ENCODE peak calls at places on chromosomes 11 and 22, in five cellular contexts. B, Y, V, W and P are unnamed samples. For H3K4me1, the result is how much of the 10 kb centered on the place peaks cover.

GRCh38 chr11:107927559-107927958 is 689 bp upstream of the RAB39A start:
- DNase-seq in B (no peak), Y (no peak), V (no peak), W (no peak), P (no peak)

GRCh38 chr11:23730307-23730998 is 766.4 kb upstream of the LUZP2 start:
- DNase-seq in B (no peak), Y (no peak), V (no peak), W (no peak), P (no peak)

GRCh38 chr11:93248602-93249001 is 50.8 kb upstream of the SLC36A4 start:
- DNase-seq in B (no peak), Y (no peak), V (peak), W (no peak), P (no peak)

GRCh38 chr11:84398017-84398626 is 1112.0 kb upstream of the CCDC90B start:
- DNase-seq in B (no peak), Y (no peak), V (no peak), W (peak), P (peak)

GRCh38 chr11:10474551-10474950 is 19.5 kb downstream of the AMPD3 start:
- DNase-seq in B (no peak), Y (no peak), V (no peak), W (no peak), P (no peak)

GRCh38 chr22:37907036-37907954 is 1.2 kb downstream of the MICALL1 start:
- DNase-seq in B (peak), Y (no peak), V (no peak), W (no peak), P (no peak)

GRCh38 chr11:44728491-44728910 is 1.7 kb downstream of the TSPAN18 start:
- DNase-seq in B (no peak), Y (no peak), V (no peak), W (no peak), P (peak)

GRCh38 chr22:31192513-31192912 is 19.6 kb upstream of the LIMK2 start:
- DNase-seq in B (no peak), Y (no peak), V (no peak), W (no peak), P (no peak)

GRCh38 chr11:110249066-110249465 is 47.3 kb downstream of the RDX start:
- DNase-seq in B (no peak), Y (no peak), V (no peak), W (no peak), P (no peak)
- TF ChIP-seq CTCF in B (peak), Y (no peak), V (peak), W (peak), P (no peak)

GRCh38 chr11:22337571-22338464 is at the start of gene SLC17A6:
- DNase-seq in B (peak), Y (no peak), V (no peak), W (peak), P (peak)
- H3K4me1 ChIP-seq in B (under half), Y (under half), V (under half), W (under half), P (under half)

DNA sequence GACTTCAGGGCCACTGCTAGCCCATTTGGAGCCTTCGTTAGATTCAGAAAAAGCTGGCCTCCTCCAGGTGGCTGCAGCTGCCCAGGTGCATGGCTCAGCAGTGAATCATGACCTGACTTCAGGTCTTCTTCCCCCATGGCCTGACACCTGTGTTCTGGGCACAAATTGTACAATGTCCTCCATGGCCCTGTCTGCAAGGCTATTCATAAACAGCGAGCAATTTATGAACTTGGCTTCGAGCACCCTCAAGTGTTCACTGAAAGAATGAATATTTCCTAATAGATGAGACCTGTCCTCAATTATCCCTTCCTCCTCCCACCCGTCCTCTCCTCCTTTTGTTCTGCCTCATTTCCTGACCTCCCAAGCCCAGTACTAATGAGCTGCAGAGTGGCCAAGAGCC is 12.2 kb upstream of the VPS37C start:
- DNase-seq in B (peak), Y (no peak), V (no peak), W (peak), P (no peak)
- TF ChIP-seq CTCF in B (peak), Y (no peak), V (no peak), W (peak), P (peak)

GRCh38 chr11:76603202-76603601 is 67.3 kb downstream of the LRRC32 start:
- DNase-seq in B (no peak), Y (no peak), V (no peak), W (no peak), P (no peak)
- H3K4me1 ChIP-seq in B (under half), Y (under half), V (under half), W (under half), P (under half)

GRCh38 chr22:17271711-17272451 is 52.6 kb upstream of the ADA2 start:
- DNase-seq in B (no peak), Y (no peak), V (no peak), W (no peak), P (no peak)
- TF ChIP-seq CTCF in B (no peak), Y (no peak), V (no peak), W (no peak), P (no peak)

DNA sequence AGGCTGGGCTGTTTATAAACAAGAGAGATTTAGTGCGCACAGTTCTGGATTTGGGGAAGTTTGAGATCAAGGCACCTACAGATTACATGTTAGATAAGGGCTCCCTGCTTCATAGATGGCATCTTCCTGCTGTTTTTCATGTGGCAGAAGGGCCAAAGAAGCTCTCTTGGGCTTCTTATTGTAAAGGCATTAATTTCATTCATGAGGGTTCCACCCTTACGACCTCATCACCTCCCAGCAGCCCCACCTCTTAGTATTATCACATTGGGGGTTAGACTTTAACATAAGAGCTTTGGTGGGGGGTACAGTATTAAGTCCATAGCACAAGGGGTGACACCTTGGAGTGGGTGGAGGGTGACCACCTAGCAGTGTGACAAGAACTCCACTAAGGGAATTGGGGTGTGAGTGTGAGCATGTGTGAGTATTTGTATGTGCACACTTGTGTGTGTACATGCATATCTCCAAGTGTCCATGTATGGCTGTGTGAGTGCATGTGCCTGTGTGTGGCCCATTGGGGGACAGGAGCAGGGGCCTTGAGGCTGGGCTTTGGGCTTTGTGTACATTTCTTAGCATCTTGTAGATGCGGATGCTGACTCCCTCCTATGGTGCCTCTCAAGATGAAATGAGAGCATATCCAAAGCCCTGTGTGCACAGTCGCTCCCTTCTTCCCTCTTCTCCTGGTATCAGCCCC is 42.7 kb downstream of the BCR start:
- DNase-seq in B (no peak), Y (no peak), V (no peak), W (no peak), P (no peak)
- H3K4me1 ChIP-seq in B (under half), Y (under half), V (under half), W (half or more), P (half or more)

GRCh38 chr11:114397349-114397982 is 2.8 kb downstream of the C11orf71 start:
- DNase-seq in B (no peak), Y (no peak), V (no peak), W (no peak), P (no peak)

GRCh38 chr11:114398303-114398920 is 1.9 kb downstream of the C11orf71 start:
- DNase-seq in B (no peak), Y (no peak), V (no peak), W (no peak), P (no peak)

GRCh38 chr11:114392735-114393667 is 7.3 kb downstream of the C11orf71 start:
- DNase-seq in B (no peak), Y (no peak), V (no peak), W (no peak), P (no peak)

GRCh38 chr11:114399490-114399889 is 821 bp downstream of the C11orf71 start:
- DNase-seq in B (no peak), Y (no peak), V (no peak), W (peak), P (no peak)

DNA sequence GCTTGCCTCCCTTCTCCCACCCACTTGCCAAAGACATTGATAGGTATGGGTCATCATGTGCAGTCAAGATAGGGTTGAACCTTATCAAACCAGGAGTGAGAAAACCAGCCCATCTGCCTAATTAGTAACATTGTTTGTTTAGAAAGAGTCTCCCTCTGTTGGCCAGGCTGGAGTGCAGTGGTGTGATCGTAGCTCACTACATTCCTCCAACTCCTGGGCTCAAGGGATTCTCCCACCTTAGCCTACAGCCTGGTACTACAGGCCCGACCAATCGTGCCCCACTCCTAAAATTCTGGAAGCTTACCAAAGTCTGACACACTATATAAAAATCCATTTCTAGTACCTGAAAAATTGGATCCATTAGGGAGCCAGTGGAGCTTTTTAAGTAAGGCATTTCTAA is 4.5 kb downstream of the C11orf71 start:
- DNase-seq in B (no peak), Y (no peak), V (peak), W (no peak), P (no peak)
- TF ChIP-seq CTCF in B (no peak), Y (no peak), V (no peak), W (peak), P (no peak)

GRCh38 chr11:65291613-65292012 is 23.1 kb upstream of the CDC42EP2 start:
- DNase-seq in B (no peak), Y (peak), V (no peak), W (peak), P (no peak)
- H3K4me1 ChIP-seq in B (under half), Y (under half), V (under half), W (under half), P (under half)

GRCh38 chr11:92071660-92072059 is 153.0 kb upstream of the FAT3 start:
- DNase-seq in B (no peak), Y (no peak), V (no peak), W (no peak), P (no peak)

DNA sequence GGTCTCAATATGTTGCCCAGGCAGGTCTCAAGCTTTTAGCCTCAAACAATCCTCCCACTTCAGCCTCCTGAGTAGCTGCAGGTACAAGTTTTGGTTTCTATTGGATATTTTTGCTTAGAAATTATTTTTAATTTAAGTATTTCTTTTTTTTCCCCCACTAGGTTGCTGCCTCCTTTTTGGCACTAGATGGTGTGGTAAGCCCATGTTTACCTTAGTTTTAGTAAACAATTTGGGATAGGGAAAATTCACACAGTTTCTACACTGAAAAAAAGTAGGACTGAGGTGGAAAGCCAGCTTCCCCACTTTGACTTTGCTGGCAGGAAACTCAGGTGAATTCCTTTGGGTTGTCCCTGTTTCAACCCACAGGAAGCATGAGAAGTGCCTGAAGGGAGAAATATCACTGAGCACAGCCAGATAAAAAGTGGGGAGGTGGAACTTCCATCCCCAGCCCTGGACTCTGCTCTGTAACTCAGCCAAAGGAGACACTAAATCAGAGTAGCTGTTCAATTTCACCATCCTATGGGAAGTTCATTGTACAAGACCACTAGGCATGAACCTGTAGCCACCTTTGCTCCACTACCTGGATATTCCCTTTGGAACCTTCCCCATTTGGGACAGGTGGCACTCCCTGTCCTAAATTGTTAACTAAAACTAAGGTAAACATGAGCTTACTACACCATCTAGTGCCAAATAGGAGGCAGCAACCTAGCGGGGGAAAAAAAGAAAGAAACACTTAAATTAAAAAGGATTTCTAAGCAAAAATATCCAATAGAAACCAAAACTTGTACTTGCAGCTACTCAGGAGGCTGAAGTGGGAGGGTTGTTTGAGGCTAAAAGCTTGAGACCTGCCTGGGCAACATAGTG is 154.4 kb upstream of the FAT3 start:
- DNase-seq in B (no peak), Y (no peak), V (no peak), W (no peak), P (no peak)
- TF ChIP-seq CTCF in B (no peak), Y (no peak), V (no peak), W (no peak), P (no peak)